ENCODE peak calls at places on chromosome 5, in six cellular contexts. V is HCT116, K is AG09309, B is right atrium auricular region, Z is aorta, Q is RWPE2. S is an unnamed sample.

GRCh38 chr5:95973793-95974325 is 12.2 kb upstream of the ELL2 start:
- DNase-seq in V (no peak), K (no peak), B (no peak), Z (no peak), Q (no peak), S (no peak)

GRCh38 chr5:102223542-102224444 is 72.3 kb downstream of the SLCO4C1 start:
- DNase-seq in V (peak; percentile 41), K (no peak), B (no peak), Z (no peak), Q (no peak), S (no peak)

GRCh38 chr5:74767579-74767913 is 497 bp downstream of the NSA2 start:
- DNase-seq in V (peak; percentile 28), K (no peak), B (no peak), Z (no peak), Q (no peak), S (no peak)

GRCh38 chr5:125372694-125373621 is 626.5 kb upstream of the ZNF608 start:
- DNase-seq in V (no peak), K (peak; percentile 17), B (no peak), Z (no peak), Q (no peak), S (no peak)

GRCh38 chr5:118692811-118693342 is 295.5 kb downstream of the DTWD2 start:
- DNase-seq in V (no peak), K (no peak), B (no peak), Z (no peak), Q (no peak), S (no peak)

GRCh38 chr5:171579849-171580505 is 160.5 kb downstream of the FGF18 start:
- DNase-seq in V (no peak), K (no peak), B (no peak), Z (no peak), Q (no peak), S (no peak)

GRCh38 chr5:147985593-147985992 is 78.2 kb upstream of the SPINK5 start:
- DNase-seq in V (no peak), K (no peak), B (no peak), Z (no peak), Q (no peak), S (no peak)

GRCh38 chr5:23440703-23441102 is 66.7 kb upstream of the PRDM9 start:
- DNase-seq in V (no peak), K (no peak), B (no peak), Z (no peak), Q (no peak), S (no peak)

DNA sequence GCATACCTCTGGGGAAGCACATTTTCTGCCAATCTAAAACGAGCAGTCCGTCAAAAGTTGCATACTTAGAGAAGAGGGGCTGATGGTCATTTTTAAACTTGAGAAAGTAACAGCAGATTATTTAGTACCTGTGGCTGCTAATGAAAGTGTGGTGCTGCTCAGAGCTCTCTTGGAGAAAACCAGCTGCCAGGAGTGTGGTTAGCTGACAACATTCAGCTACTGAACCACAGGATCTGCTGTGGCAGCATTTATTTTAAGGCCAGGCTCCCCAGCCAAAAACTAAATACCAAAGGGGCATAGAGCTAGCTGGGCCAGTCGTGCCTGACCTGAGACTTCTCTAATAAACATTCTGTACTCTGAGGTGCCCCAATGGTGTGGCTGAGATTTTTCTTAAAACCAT is 203.6 kb downstream of the EDIL3 start:
- DNase-seq in V (no peak), K (peak; percentile 2), B (no peak), Z (no peak), Q (no peak), S (no peak)
- H3K4me3 ChIP-seq in V (no peak overlapping the region), K (no peak overlapping the region), B (no peak overlapping the region), Z (no peak overlapping the region), Q (no peak overlapping the region), S (no peak overlapping the region)

GRCh38 chr5:1010181-1010510 is 1.5 kb downstream of the NKD2 start:
- DNase-seq in V (no peak), K (no peak), B (peak; percentile 57), Z (peak; percentile 31), Q (no peak), S (no peak)
- H3K4me3 ChIP-seq in V (peak overlapping the region; percentile 40), K (no peak overlapping the region), B (peak overlapping the region; percentile 67), Z (no peak overlapping the region), Q (no peak overlapping the region), S (no peak overlapping the region)

GRCh38 chr5:141427783-141428426 is 2.4 kb upstream of the PCDHGA12 start:
- DNase-seq in V (no peak), K (no peak), B (no peak), Z (no peak), Q (no peak), S (no peak)

GRCh38 chr5:141430332-141431113 is at the start of gene PCDHGA12:
- DNase-seq in V (no peak), K (peak; percentile 90), B (peak; percentile 73), Z (no peak), Q (no peak), S (no peak)

GRCh38 chr5:141434006-141434405 is 3.7 kb downstream of the PCDHGA12 start:
- DNase-seq in V (no peak), K (no peak), B (no peak), Z (no peak), Q (no peak), S (no peak)

GRCh38 chr5:141437208-141437607 is 6.9 kb downstream of the PCDHGA12 start:
- DNase-seq in V (no peak), K (no peak), B (no peak), Z (no peak), Q (no peak), S (no peak)

GRCh38 chr5:141431286-141431685 is 979 bp downstream of the PCDHGA12 start:
- DNase-seq in V (no peak), K (no peak), B (no peak), Z (no peak), Q (no peak), S (no peak)
- H3K4me3 ChIP-seq in V (no peak overlapping the region), K (peak overlapping the region; percentile 56), B (peak overlapping the region; percentile 43), Z (no peak overlapping the region), Q (no peak overlapping the region), S (no peak overlapping the region)

GRCh38 chr5:153968761-153969562 is 69.7 kb downstream of the FAM114A2 start:
- DNase-seq in V (no peak), K (no peak), B (no peak), Z (no peak), Q (no peak), S (no peak)

GRCh38 chr5:153964201-153965101 is 74.3 kb downstream of the FAM114A2 start:
- DNase-seq in V (no peak), K (no peak), B (no peak), Z (no peak), Q (no peak), S (no peak)

GRCh38 chr5:153969563-153969895 is 69.2 kb downstream of the FAM114A2 start:
- DNase-seq in V (no peak), K (no peak), B (no peak), Z (no peak), Q (no peak), S (no peak)

GRCh38 chr5:153960269-153961215 is 78.2 kb downstream of the FAM114A2 start:
- DNase-seq in V (no peak), K (no peak), B (no peak), Z (no peak), Q (no peak), S (peak; percentile 20)

DNA sequence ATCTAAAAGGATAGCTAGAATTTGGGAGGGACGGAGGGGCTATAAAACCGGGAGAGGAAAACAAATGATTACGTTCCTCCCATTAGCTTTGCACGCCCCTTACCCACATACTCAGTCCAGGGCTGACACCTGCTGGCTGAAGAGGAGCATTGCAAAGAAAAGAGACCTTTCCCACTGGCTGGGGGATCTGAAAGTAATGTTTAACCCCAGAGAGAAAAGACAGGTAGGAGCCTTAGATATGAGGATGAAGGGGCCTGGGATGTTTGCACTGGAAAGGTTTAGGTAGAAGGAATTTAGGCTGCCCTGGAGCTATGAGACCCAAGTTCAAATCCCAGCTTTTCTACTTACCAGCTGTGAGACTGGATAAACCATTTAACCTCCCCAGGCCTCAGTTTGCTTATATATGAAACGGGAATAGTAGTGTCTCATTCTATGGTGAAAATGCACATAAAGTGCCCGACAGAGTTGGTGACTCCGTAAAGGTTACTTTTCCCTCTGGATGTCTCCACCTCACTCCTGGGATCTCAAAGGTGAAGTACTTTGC is 73.5 kb downstream of the FAM114A2 start:
- DNase-seq in V (peak; percentile 32), K (peak; percentile 11), B (no peak), Z (peak; percentile 80), Q (no peak), S (peak; percentile 26)
- H3K4me3 ChIP-seq in V (no peak overlapping the region), K (no peak overlapping the region), B (no peak overlapping the region), Z (no peak overlapping the region), Q (no peak overlapping the region), S (no peak overlapping the region)

GRCh38 chr5:83470920-83471404 is 582 bp upstream of the VCAN start:
- DNase-seq in V (no peak), K (no peak), B (no peak), Z (no peak), Q (no peak), S (no peak)
- H3K4me3 ChIP-seq in V (peak overlapping the region; percentile 55), K (peak overlapping the region; percentile 79), B (peak overlapping the region; percentile 56), Z (peak overlapping the region; percentile 87), Q (no peak overlapping the region), S (no peak overlapping the region)

GRCh38 chr5:170387775-170388174 is 1.4 kb downstream of the KCNMB1 start:
- DNase-seq in V (no peak), K (no peak), B (no peak), Z (no peak), Q (no peak), S (no peak)
- H3K4me3 ChIP-seq in V (no peak overlapping the region), K (no peak overlapping the region), B (no peak overlapping the region), Z (peak overlapping the region; percentile 71), Q (no peak overlapping the region), S (no peak overlapping the region)

S was measured in CD8-positive, alpha-beta memory T cell.